ENCODE peak calls at places on chromosomes 2 and 18, in ten cellular contexts. B is vagina; Y is HL-60; S is mucosa of descending colon; M is glutamatergic neuron; V is heart right ventricle; Z is heart left ventricle; O is HCT116; K is naive B cell; E is activated naive CD8-positive, alpha-beta T cell treated with anti-CD3 and anti-CD28 coated beads, Interleukin-2, amount 10 ng/mL, durations not matched to agents 7 days and 5 days. D is an unnamed sample.

GRCh38 chr2:109087055-109087663 is 41.8 kb upstream of the SH3RF3 start:
- DNase-seq in B (no peak), Y (no peak), S (no peak), M (no peak), V (no peak), Z (no peak), O (no peak), K (no peak), E (no peak), D (no peak)

GRCh38 chr2:79040967-79041582 is 15.6 kb downstream of the REG3G start:
- DNase-seq in B (no peak), Y (no peak), S (peak), M (no peak), V (no peak), Z (no peak), O (no peak), K (peak), E (no peak), D (no peak)

GRCh38 chr2:39356922-39357639 is 80.0 kb downstream of the MAP4K3 start:
- DNase-seq in B (no peak), Y (no peak), S (no peak), M (no peak), V (no peak), Z (no peak), O (no peak), K (no peak), E (no peak), D (no peak)

GRCh38 chr2:203061346-203061745 is 46.7 kb downstream of the NBEAL1 start:
- DNase-seq in B (no peak), Y (no peak), S (no peak), M (no peak), V (no peak), Z (no peak), O (no peak), K (no peak), E (no peak), D (no peak)

GRCh38 chr2:68119504-68119903 is 38.2 kb upstream of the PNO1 start:
- DNase-seq in B (no peak), Y (no peak), S (no peak), M (no peak), V (no peak), Z (no peak), O (no peak), K (no peak), E (no peak), D (no peak)

GRCh38 chr2:231671617-231672350 is 36.5 kb upstream of the PTMA start:
- DNase-seq in B (no peak), Y (no peak), S (peak), M (peak), V (no peak), Z (no peak), O (no peak), K (peak), E (no peak), D (no peak)

GRCh38 chr2:25304339-25304728 is 37.4 kb downstream of the DNMT3A start:
- DNase-seq in B (no peak), Y (peak), S (no peak), M (no peak), V (no peak), Z (no peak), O (no peak), K (no peak), E (no peak), D (no peak)

GRCh38 chr2:141384676-141385075 is 746.1 kb downstream of the LRP1B start:
- DNase-seq in B (no peak), Y (no peak), S (no peak), M (no peak), V (no peak), Z (no peak), O (no peak), K (no peak), E (no peak), D (no peak)

GRCh38 chr18:75638597-75639467 is 211.3 kb upstream of the SMIM21 start:
- DNase-seq in B (no peak), Y (no peak), S (peak), M (peak), V (peak), Z (peak), O (no peak), K (no peak), E (no peak), D (no peak)

GRCh38 chr2:160423141-160423540 is 70.5 kb downstream of the RBMS1 start:
- DNase-seq in B (no peak), Y (no peak), S (no peak), M (no peak), V (no peak), Z (no peak), O (no peak), K (no peak), E (no peak), D (no peak)

GRCh38 chr2:108189316-108189715 is 50.5 kb upstream of the SULT1C3 start:
- DNase-seq in B (no peak), Y (no peak), S (no peak), M (no peak), V (no peak), Z (no peak), O (no peak), K (no peak), E (no peak), D (no peak)

GRCh38 chr2:207390302-207391095 is 139.3 kb upstream of the CREB1 start:
- DNase-seq in B (no peak), Y (no peak), S (no peak), M (no peak), V (no peak), Z (no peak), O (no peak), K (no peak), E (no peak), D (no peak)

GRCh38 chr2:97963079-97963406 is 32.7 kb downstream of the TMEM131 start:
- DNase-seq in B (no peak), Y (no peak), S (no peak), M (no peak), V (no peak), Z (no peak), O (no peak), K (no peak), E (no peak), D (no peak)

GRCh38 chr2:27809761-27810241 is 38.3 kb downstream of the MRPL33 start:
- DNase-seq in B (no peak), Y (peak), S (no peak), M (no peak), V (no peak), Z (no peak), O (no peak), K (no peak), E (no peak), D (no peak)

GRCh38 chr2:44825702-44826101 is 115.8 kb upstream of the SIX3 start:
- DNase-seq in B (no peak), Y (no peak), S (peak), M (no peak), V (no peak), Z (no peak), O (no peak), K (no peak), E (no peak), D (no peak)

GRCh38 chr18:9173770-9174233 is 37.2 kb downstream of the ANKRD12 start:
- DNase-seq in B (no peak), Y (no peak), S (no peak), M (no peak), V (no peak), Z (no peak), O (no peak), K (no peak), E (no peak), D (no peak)

GRCh38 chr18:58590231-58590630 is 38.7 kb downstream of the ALPK2 start:
- DNase-seq in B (no peak), Y (no peak), S (no peak), M (no peak), V (no peak), Z (no peak), O (no peak), K (no peak), E (no peak), D (no peak)

D was measured in natural killer cell treated with Interleukin-12 subunit alpha and Interleukin-12 subunit beta and Interleukin-15 and Interleukin-18, amount 100 ng/mL, for 72 hours.